ENCODE peak calls at places on chromosomes 16 and 17, in six cellular contexts. One of them, this sample, is unnamed. For H3K4me1, the result is how much of the 10 kb centered on the place peaks cover.

GRCh38 chr17:42459983-42460300 is 1.3 kb downstream of the ATP6V0A1 start:
- DNase-seq in mesendoderm: peak
- DNase-seq in left ventricle myocardium inferior: no peak
- DNase-seq in Caco-2: peak
- DNase-seq in A549: no peak
- DNase-seq in small intestine: peak
- DNase-seq in this sample: no peak

GRCh38 chr17:2194778-2195417 is 108.7 kb downstream of the SMG6 start:
- DNase-seq in left ventricle myocardium inferior: no peak
- DNase-seq in A549: no peak
- DNase-seq in mesendoderm: peak
- DNase-seq in Caco-2: no peak
- DNase-seq in small intestine: no peak
- DNase-seq in this sample: no peak

GRCh38 chr16:19524356-19524865 is 669 bp downstream of the CCP110 start:
- DNase-seq in mesendoderm: no peak
- DNase-seq in Caco-2: no peak
- DNase-seq in small intestine: no peak
- DNase-seq in left ventricle myocardium inferior: no peak
- DNase-seq in A549: peak
- DNase-seq in this sample: no peak

GRCh38 chr17:12133183-12133582 is 112.5 kb downstream of the MAP2K4 start:
- DNase-seq in left ventricle myocardium inferior: no peak
- DNase-seq in small intestine: no peak
- DNase-seq in A549: no peak
- DNase-seq in mesendoderm: peak
- DNase-seq in Caco-2: peak
- DNase-seq in this sample: no peak

GRCh38 chr16:84571010-84571409 is 46.9 kb downstream of the COTL1 start:
- DNase-seq in left ventricle myocardium inferior: no peak
- DNase-seq in A549: no peak
- DNase-seq in Caco-2: no peak
- DNase-seq in small intestine: no peak
- DNase-seq in mesendoderm: no peak
- DNase-seq in this sample: no peak

GRCh38 chr17:75454193-75454592 is 2.2 kb upstream of the TMEM94 start:
- DNase-seq in A549: no peak
- DNase-seq in small intestine: no peak
- DNase-seq in mesendoderm: no peak
- DNase-seq in Caco-2: no peak
- DNase-seq in left ventricle myocardium inferior: no peak
- DNase-seq in this sample: no peak

GRCh38 chr16:67917852-67918236 is 13.8 kb downstream of the CTRL start:
- DNase-seq in small intestine: no peak
- DNase-seq in mesendoderm: peak
- DNase-seq in Caco-2: no peak
- DNase-seq in left ventricle myocardium inferior: no peak
- DNase-seq in A549: peak
- DNase-seq in this sample: no peak

GRCh38 chr17:32777436-32777835 is 99.5 kb downstream of the MYO1D start:
- DNase-seq in A549: peak
- DNase-seq in mesendoderm: no peak
- DNase-seq in small intestine: no peak
- DNase-seq in Caco-2: no peak
- DNase-seq in left ventricle myocardium inferior: no peak
- DNase-seq in this sample: no peak

GRCh38 chr17:81493198-81494038 is 19.2 kb downstream of the ACTG1 start:
- DNase-seq in small intestine: no peak
- DNase-seq in Caco-2: no peak
- DNase-seq in A549: no peak
- DNase-seq in left ventricle myocardium inferior: no peak
- DNase-seq in mesendoderm: no peak
- DNase-seq in this sample: no peak

GRCh38 chr17:4436846-4437245 is 3.1 kb downstream of the SPNS3 start:
- DNase-seq in left ventricle myocardium inferior: no peak
- DNase-seq in small intestine: no peak
- DNase-seq in mesendoderm: no peak
- DNase-seq in Caco-2: no peak
- DNase-seq in A549: no peak
- DNase-seq in this sample: no peak

GRCh38 chr17:40448213-40448638 is 5.0 kb downstream of the IGFBP4 start:
- DNase-seq in left ventricle myocardium inferior: no peak
- DNase-seq in small intestine: no peak
- DNase-seq in mesendoderm: no peak
- DNase-seq in Caco-2: no peak
- DNase-seq in A549: no peak
- DNase-seq in this sample: no peak

DNA sequence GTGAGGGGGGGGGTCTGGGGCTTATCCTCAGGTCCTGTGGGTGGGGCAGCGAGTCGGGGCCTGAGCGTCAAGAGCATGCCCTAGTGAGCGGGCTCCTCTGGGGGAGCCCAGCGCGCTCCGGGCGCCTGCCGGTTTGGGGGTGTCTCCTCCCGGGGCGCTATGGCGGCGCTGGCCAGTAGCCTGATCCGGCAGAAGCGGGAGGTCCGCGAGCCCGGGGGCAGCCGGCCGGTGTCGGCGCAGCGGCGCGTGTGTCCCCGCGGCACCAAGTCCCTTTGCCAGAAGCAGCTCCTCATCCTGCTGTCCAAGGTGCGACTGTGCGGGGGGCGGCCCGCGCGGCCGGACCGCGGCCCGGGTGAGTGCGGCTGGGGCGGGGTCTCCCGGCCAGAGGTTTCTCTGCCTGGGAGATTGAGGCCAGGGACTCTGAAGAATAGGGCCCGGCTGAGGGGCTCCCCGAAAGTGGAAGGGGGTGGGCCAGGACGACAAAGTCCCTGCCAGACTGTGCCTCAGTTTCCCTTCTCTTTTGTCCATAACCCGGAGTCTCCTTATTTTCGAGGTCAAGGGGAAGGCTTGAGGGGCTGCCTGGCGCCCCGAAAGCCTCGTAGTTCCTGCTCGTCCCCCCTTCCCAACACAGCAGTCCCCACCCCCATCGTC is at the start of gene FGF11:
- DNase-seq in Caco-2: peak
- DNase-seq in left ventricle myocardium inferior: no peak
- DNase-seq in small intestine: no peak
- DNase-seq in mesendoderm: no peak
- DNase-seq in A549: no peak
- DNase-seq in this sample: no peak
- H3K4me1 ChIP-seq in Caco-2: under half
- H3K4me1 ChIP-seq in left ventricle myocardium inferior: half or more
- H3K4me1 ChIP-seq in small intestine: under half
- H3K4me1 ChIP-seq in mesendoderm: under half
- H3K4me1 ChIP-seq in A549: under half
- H3K4me1 ChIP-seq in this sample: under half

DNA sequence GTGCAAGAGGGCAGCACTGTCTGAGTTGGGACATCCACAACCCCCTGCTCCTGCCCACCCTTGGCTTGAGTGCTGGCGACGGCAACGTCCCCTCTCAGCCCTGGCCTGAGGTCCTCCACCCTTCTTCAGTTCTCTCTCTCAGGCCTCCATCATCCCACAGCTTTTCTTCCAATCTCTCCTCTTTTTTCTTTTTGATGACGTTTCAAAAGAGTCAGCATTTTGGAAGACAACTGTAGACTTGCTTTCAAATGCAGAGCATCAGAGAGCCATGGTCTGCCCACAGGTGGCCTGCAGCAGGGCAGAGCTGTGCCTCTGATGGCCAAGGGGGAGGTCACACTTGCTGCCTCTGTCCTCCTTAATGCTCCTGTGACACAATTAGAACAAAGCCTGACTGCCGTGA is 775.4 kb downstream of the KCNJ18 start:
- DNase-seq in mesendoderm: no peak
- DNase-seq in left ventricle myocardium inferior: no peak
- DNase-seq in Caco-2: no peak
- DNase-seq in A549: no peak
- DNase-seq in small intestine: no peak
- DNase-seq in this sample: no peak
- H3K4me3 ChIP-seq in mesendoderm: no peak
- H3K4me3 ChIP-seq in left ventricle myocardium inferior: no peak
- H3K4me3 ChIP-seq in Caco-2: no peak
- H3K4me3 ChIP-seq in A549: no peak
- H3K4me3 ChIP-seq in small intestine: no peak
- H3K4me3 ChIP-seq in this sample: no peak

DNA sequence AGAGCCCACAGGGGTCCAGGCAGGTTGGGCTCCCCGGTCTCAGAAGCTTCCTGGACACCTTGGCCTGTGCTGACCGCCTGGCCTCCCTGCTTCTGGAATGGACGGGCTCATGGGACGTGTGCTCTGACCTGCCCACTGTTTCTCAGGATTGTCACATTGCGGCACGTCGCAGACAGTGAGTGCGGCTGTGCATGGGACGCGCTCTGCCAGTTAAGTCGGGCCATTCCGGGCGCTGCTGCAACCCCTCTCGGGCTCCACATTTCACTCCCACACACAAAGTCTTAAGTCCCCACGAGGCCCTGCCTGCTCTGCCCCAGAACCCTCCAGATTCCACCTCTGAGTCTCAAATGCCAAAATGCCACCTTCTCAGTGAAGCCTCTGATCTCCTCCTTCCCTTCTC is 213.1 kb downstream of the ENGASE start:
- DNase-seq in A549: no peak
- DNase-seq in Caco-2: no peak
- DNase-seq in left ventricle myocardium inferior: no peak
- DNase-seq in mesendoderm: no peak
- DNase-seq in small intestine: no peak
- DNase-seq in this sample: no peak
- H3K4me1 ChIP-seq in A549: under half
- H3K4me1 ChIP-seq in Caco-2: under half
- H3K4me1 ChIP-seq in left ventricle myocardium inferior: under half
- H3K4me1 ChIP-seq in mesendoderm: under half
- H3K4me1 ChIP-seq in small intestine: under half
- H3K4me1 ChIP-seq in this sample: under half

GRCh38 chr17:37747222-37747621 is 2.4 kb upstream of the HNF1B start:
- DNase-seq in A549: no peak
- DNase-seq in mesendoderm: no peak
- DNase-seq in left ventricle myocardium inferior: no peak
- DNase-seq in small intestine: no peak
- DNase-seq in Caco-2: no peak
- DNase-seq in this sample: no peak

GRCh38 chr17:37744633-37744927 is 279 bp downstream of the HNF1B start:
- DNase-seq in left ventricle myocardium inferior: no peak
- DNase-seq in A549: peak
- DNase-seq in small intestine: no peak
- DNase-seq in Caco-2: no peak
- DNase-seq in mesendoderm: no peak
- DNase-seq in this sample: no peak

GRCh38 chr17:37746617-37747016 is 1.8 kb upstream of the HNF1B start:
- DNase-seq in small intestine: no peak
- DNase-seq in mesendoderm: no peak
- DNase-seq in A549: no peak
- DNase-seq in Caco-2: no peak
- DNase-seq in left ventricle myocardium inferior: no peak
- DNase-seq in this sample: no peak

GRCh38 chr17:37744961-37745800 is at the start of gene HNF1B:
- DNase-seq in A549: peak
- DNase-seq in left ventricle myocardium inferior: no peak
- DNase-seq in small intestine: peak
- DNase-seq in Caco-2: peak
- DNase-seq in mesendoderm: peak
- DNase-seq in this sample: no peak

DNA sequence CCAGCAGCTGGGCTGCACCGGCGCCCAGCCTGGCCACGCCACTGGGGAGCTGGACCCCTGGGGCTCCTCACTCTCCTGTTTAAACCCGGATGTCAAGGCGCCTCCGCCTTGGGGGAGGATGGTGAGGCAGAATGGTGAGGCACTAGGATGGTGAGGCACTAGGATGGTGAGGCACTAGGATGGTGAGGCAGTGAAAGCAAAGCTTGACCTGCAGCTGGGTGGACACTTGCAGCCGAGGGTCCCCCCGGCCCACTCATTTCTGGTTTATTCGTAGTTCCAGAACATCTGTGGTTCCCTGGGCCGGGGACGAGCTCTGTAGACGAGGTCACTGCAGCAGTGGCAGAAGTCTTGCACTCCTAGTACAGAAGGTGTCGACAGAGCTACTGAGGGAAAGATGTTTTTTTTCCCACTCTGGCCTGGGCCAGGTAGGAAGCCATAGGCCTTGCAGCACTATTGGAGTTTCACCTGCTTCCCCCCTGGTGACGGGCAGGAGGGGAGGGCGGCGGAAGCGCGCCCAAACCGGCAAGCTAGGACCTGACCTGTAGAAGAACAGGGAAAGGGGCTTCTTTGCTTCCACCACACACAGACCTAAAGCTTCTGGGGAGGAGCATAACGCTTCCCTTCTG is 1.1 kb upstream of the HNF1B start:
- DNase-seq in A549: no peak
- DNase-seq in Caco-2: peak
- DNase-seq in left ventricle myocardium inferior: no peak
- DNase-seq in mesendoderm: no peak
- DNase-seq in small intestine: peak
- DNase-seq in this sample: no peak
- H3K4me3 ChIP-seq in A549: peak
- H3K4me3 ChIP-seq in Caco-2: peak
- H3K4me3 ChIP-seq in left ventricle myocardium inferior: no peak
- H3K4me3 ChIP-seq in mesendoderm: no peak
- H3K4me3 ChIP-seq in small intestine: peak
- H3K4me3 ChIP-seq in this sample: no peak

GRCh38 chr17:48439473-48439872 is 9.5 kb upstream of the SKAP1 start:
- DNase-seq in left ventricle myocardium inferior: no peak
- DNase-seq in Caco-2: no peak
- DNase-seq in mesendoderm: no peak
- DNase-seq in small intestine: no peak
- DNase-seq in A549: no peak
- DNase-seq in this sample: no peak
- H3K4me1 ChIP-seq in left ventricle myocardium inferior: under half
- H3K4me1 ChIP-seq in Caco-2: under half
- H3K4me1 ChIP-seq in mesendoderm: under half
- H3K4me1 ChIP-seq in small intestine: under half
- H3K4me1 ChIP-seq in A549: under half
- H3K4me1 ChIP-seq in this sample: under half

DNA sequence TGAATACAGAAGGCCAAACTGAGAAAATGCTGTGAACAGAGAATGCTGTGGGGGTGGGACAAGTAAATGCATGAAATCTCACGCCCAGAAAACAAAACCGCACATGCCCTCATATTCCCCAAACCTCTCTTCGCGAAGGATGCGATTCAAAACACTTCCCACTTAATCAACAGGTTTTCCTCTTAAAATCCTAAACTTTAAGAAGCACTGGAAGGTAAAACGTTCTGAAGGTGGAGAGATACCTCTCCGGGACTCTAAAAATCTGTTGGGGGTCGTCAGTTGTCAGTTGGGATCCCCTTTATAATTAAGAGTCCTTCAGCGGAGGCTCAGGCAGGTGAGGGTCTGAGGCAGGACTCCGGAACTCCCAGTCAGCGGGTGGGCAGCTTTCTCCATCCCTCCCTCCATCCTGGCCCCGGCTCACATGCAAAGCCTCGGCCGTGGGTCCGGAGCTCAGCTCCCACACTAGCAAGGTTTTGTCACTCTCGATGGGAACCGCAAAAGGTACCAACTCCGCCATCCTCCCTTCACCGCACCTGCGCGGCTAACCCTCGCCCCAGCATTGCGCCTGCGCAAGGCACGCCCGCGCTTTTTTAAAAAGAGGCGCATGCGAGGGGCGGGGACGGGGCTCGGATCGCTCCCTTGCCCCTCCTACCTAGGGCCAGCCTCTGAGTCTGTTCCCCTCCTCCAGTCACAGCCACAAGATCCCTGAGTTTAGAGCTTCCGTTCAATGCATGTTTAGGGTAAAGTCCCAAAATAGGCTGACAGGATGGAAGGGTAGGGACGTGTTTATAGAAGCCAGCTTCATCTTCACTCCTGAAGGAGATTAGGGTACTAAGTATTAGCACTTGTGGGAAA is at the start of gene RDM1:
- DNase-seq in mesendoderm: peak
- DNase-seq in left ventricle myocardium inferior: peak
- DNase-seq in small intestine: peak
- DNase-seq in A549: peak
- DNase-seq in Caco-2: peak
- DNase-seq in this sample: no peak
- H3K4me3 ChIP-seq in mesendoderm: peak
- H3K4me3 ChIP-seq in left ventricle myocardium inferior: peak
- H3K4me3 ChIP-seq in small intestine: peak
- H3K4me3 ChIP-seq in A549: peak
- H3K4me3 ChIP-seq in Caco-2: peak
- H3K4me3 ChIP-seq in this sample: peak

This sample was measured in right atrium auricular region.